ENCODE peak calls at places on chromosome 18, in seven cellular contexts. J, T, P, F, R, S and Z are unnamed samples.

GRCh38 chr18:26215247-26215970 is 10.8 kb upstream of the TAF4B start:
- DNase-seq in J (no peak), T (no peak), P (no peak), F (no peak), R (no peak), S (no peak), Z (no peak)

GRCh38 chr18:33277431-33277830 is 163.1 kb downstream of the CCDC178 start:
- DNase-seq in J (no peak), T (no peak), P (no peak), F (no peak), R (no peak), S (no peak), Z (no peak)

GRCh38 chr18:475202-475624 is 25.3 kb downstream of the COLEC12 start:
- DNase-seq in J (peak), T (no peak), P (peak), F (no peak), R (no peak), S (peak), Z (no peak)

GRCh38 chr18:52326001-52326400 is 14.0 kb upstream of the DCC start:
- DNase-seq in J (no peak), T (no peak), P (no peak), F (no peak), R (no peak), S (no peak), Z (no peak)

GRCh38 chr18:9545029-9545428 is 69.3 kb downstream of the PPP4R1 start:
- DNase-seq in J (no peak), T (no peak), P (no peak), F (no peak), R (no peak), S (no peak), Z (no peak)

GRCh38 chr18:66752733-66753132 is 148.8 kb upstream of the CDH19 start:
- DNase-seq in J (no peak), T (no peak), P (no peak), F (no peak), R (no peak), S (no peak), Z (no peak)

GRCh38 chr18:39313992-39314391 is 1748.4 kb upstream of the CELF4 start:
- DNase-seq in J (no peak), T (no peak), P (no peak), F (no peak), R (no peak), S (no peak), Z (no peak)

GRCh38 chr18:13558132-13558531 is 168.2 kb downstream of the FAM210A start:
- DNase-seq in J (peak), T (no peak), P (peak), F (peak), R (no peak), S (no peak), Z (no peak)

GRCh38 chr18:12034241-12035100 is 53.2 kb downstream of the IMPA2 start:
- DNase-seq in J (no peak), T (peak), P (no peak), F (no peak), R (no peak), S (no peak), Z (no peak)

GRCh38 chr18:26468931-26469340 is 79.4 kb downstream of the KCTD1 start:
- DNase-seq in J (peak), T (no peak), P (peak), F (no peak), R (no peak), S (no peak), Z (no peak)

GRCh38 chr18:9719421-9719981 is 11.4 kb downstream of the RAB31 start:
- DNase-seq in J (no peak), T (peak), P (no peak), F (peak), R (no peak), S (peak), Z (no peak)

GRCh38 chr18:5890606-5891360 is 4.5 kb downstream of the TMEM200C start:
- DNase-seq in J (peak), T (no peak), P (peak), F (no peak), R (peak), S (no peak), Z (peak)

GRCh38 chr18:76619342-76620315 is 124.6 kb upstream of the ZNF516 start:
- DNase-seq in J (peak), T (peak), P (no peak), F (no peak), R (peak), S (peak), Z (peak)

GRCh38 chr18:55085557-55086285 is 126.5 kb upstream of the CCDC68 start:
- DNase-seq in J (no peak), T (no peak), P (no peak), F (no peak), R (no peak), S (no peak), Z (no peak)

GRCh38 chr18:48902023-48902855 is 48.5 kb downstream of the SMAD7 start:
- DNase-seq in J (no peak), T (no peak), P (peak), F (no peak), R (peak), S (peak), Z (peak)
- TF ChIP-seq POLR2AphosphoS5 in J (no peak), T (no peak), P (no peak), F (no peak), R (peak), S (peak), Z (peak)

GRCh38 chr18:58996131-58996632 is 131.5 kb downstream of the ZNF532 start:
- DNase-seq in J (no peak), T (no peak), P (no peak), F (no peak), R (no peak), S (no peak), Z (no peak)
- TF ChIP-seq POLR2AphosphoS5 in J (no peak), T (no peak), P (no peak), F (no peak), R (peak), S (no peak), Z (no peak)

DNA sequence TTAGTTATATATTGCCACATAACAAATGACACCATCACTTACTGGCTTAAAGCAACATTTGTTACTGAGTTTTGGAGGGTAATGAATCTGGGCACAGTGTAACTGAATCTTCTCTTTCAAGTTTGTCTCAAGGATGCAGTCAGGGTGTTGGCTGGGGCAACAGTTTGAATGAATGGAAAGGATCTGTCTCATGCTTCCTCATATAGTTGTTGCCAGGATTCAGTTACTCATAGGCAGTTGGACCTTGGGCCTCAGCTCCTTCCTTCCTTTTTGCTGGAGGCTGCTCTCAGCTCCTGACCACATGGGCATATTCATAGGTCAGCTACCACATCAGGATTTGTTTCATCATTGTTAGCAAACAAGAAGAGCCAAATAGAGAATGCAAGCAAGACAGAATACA is 466.1 kb upstream of the MC4R start:
- DNase-seq in J (no peak), T (no peak), P (no peak), F (no peak), R (no peak), S (no peak), Z (no peak)
- TF ChIP-seq POLR2AphosphoS5 in J (no peak), T (no peak), P (no peak), F (no peak), R (peak), S (no peak), Z (no peak)

GRCh38 chr18:57603871-57604270 is 17.4 kb upstream of the FECH start:
- DNase-seq in J (no peak), T (no peak), P (no peak), F (no peak), R (no peak), S (no peak), Z (no peak)
- TF ChIP-seq POLR2AphosphoS5 in J (no peak), T (no peak), P (no peak), F (no peak), R (no peak), S (no peak), Z (no peak)

DNA sequence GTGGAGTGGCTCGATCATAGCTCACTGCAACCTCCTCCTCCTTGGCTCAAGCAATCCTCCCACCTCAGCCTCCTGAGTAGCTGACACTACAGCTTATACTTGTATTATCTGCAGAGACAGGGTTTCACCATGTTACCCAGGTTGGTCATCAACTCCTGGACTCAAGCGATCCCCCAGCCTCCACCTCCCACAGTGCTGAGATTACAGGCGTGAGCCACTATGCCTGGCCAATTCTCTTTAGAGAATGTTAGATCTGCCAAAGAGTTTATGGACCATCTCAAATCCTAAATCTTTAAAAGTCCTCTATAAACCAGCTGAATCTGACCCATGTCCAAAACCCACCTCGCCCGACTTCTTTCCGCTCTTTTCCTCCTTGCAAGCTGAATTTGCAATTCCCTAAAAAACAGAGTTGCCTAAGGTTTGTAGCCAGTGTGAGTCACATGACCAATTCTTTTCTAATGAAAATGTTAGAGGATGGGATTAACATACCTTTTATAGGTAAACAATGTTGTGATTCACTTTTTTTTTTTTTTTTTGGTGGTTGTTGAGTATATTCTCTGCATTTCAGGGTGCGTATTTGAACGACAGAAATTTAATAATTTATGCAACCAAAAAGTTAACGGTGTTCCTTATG is 2.4 kb upstream of the PMAIP1 start:
- DNase-seq in J (peak), T (no peak), P (no peak), F (no peak), R (no peak), S (no peak), Z (no peak)
- TF ChIP-seq POLR2AphosphoS5 in J (no peak), T (no peak), P (no peak), F (no peak), R (no peak), S (no peak), Z (no peak)

GRCh38 chr18:63262369-63263335 is 56.9 kb downstream of the BCL2 start:
- DNase-seq in J (no peak), T (peak), P (no peak), F (no peak), R (no peak), S (no peak), Z (no peak)
- TF ChIP-seq POLR2AphosphoS5 in J (no peak), T (no peak), P (no peak), F (no peak), R (no peak), S (peak), Z (no peak)

GRCh38 chr18:79438089-79438488 is 42.4 kb downstream of the NFATC1 start:
- DNase-seq in J (no peak), T (no peak), P (no peak), F (no peak), R (no peak), S (no peak), Z (no peak)

GRCh38 chr18:79440728-79441127 is 45.0 kb downstream of the NFATC1 start:
- DNase-seq in J (no peak), T (no peak), P (no peak), F (no peak), R (no peak), S (peak), Z (peak)

GRCh38 chr18:79438581-79438980 is 42.9 kb downstream of the NFATC1 start:
- DNase-seq in J (no peak), T (no peak), P (no peak), F (no peak), R (no peak), S (no peak), Z (no peak)

GRCh38 chr18:79440316-79440715 is 44.6 kb downstream of the NFATC1 start:
- DNase-seq in J (no peak), T (no peak), P (no peak), F (no peak), R (no peak), S (no peak), Z (no peak)

GRCh38 chr18:79439201-79440023 is 43.7 kb downstream of the NFATC1 start:
- DNase-seq in J (no peak), T (no peak), P (no peak), F (no peak), R (no peak), S (peak), Z (no peak)
- TF ChIP-seq POLR2AphosphoS5 in J (no peak), T (no peak), P (no peak), F (no peak), R (no peak), S (peak), Z (no peak)